ENCODE peak calls at places on chromosomes 6 and 20, in seven cellular contexts. One of them, this sample, is unnamed.

GRCh38 chr20:6976096-6976495 is 208.6 kb downstream of the BMP2 start:
- DNase-seq in fibroblast of mammary gland: no peak
- DNase-seq in left ventricle myocardium inferior: no peak
- DNase-seq in WTC11: no peak
- DNase-seq in RWPE1: no peak
- DNase-seq in omental fat pad: no peak
- DNase-seq in CD8-positive, alpha-beta T cell: no peak
- DNase-seq in this sample: no peak

GRCh38 chr6:33417127-33417902 is 592 bp downstream of the CUTA start:
- DNase-seq in fibroblast of mammary gland: peak; percentile 89
- DNase-seq in left ventricle myocardium inferior: no peak
- DNase-seq in CD8-positive, alpha-beta T cell: no peak
- DNase-seq in omental fat pad: no peak
- DNase-seq in RWPE1: peak; percentile 85
- DNase-seq in WTC11: no peak
- DNase-seq in this sample: no peak

GRCh38 chr6:79801362-79801761 is 146.0 kb downstream of the ELOVL4 start:
- DNase-seq in RWPE1: no peak
- DNase-seq in omental fat pad: no peak
- DNase-seq in left ventricle myocardium inferior: no peak
- DNase-seq in fibroblast of mammary gland: no peak
- DNase-seq in WTC11: no peak
- DNase-seq in CD8-positive, alpha-beta T cell: no peak
- DNase-seq in this sample: no peak

GRCh38 chr20:17611290-17611539 is 41.3 kb downstream of the DSTN start:
- DNase-seq in WTC11: no peak
- DNase-seq in omental fat pad: no peak
- DNase-seq in CD8-positive, alpha-beta T cell: no peak
- DNase-seq in RWPE1: no peak
- DNase-seq in fibroblast of mammary gland: no peak
- DNase-seq in left ventricle myocardium inferior: no peak
- DNase-seq in this sample: no peak

GRCh38 chr20:46920114-46920513 is 25.5 kb downstream of the EYA2 start:
- DNase-seq in RWPE1: no peak
- DNase-seq in fibroblast of mammary gland: no peak
- DNase-seq in omental fat pad: no peak
- DNase-seq in left ventricle myocardium inferior: no peak
- DNase-seq in WTC11: no peak
- DNase-seq in CD8-positive, alpha-beta T cell: no peak
- DNase-seq in this sample: no peak

GRCh38 chr6:47478233-47479155 is 905 bp downstream of the CD2AP start:
- DNase-seq in RWPE1: peak; percentile 40
- DNase-seq in omental fat pad: no peak
- DNase-seq in WTC11: no peak
- DNase-seq in fibroblast of mammary gland: peak; percentile 35
- DNase-seq in CD8-positive, alpha-beta T cell: no peak
- DNase-seq in left ventricle myocardium inferior: peak; percentile 17
- DNase-seq in this sample: no peak

GRCh38 chr6:32845381-32845884 is 1.6 kb upstream of the PSMB8 start:
- DNase-seq in left ventricle myocardium inferior: no peak
- DNase-seq in RWPE1: no peak
- DNase-seq in CD8-positive, alpha-beta T cell: peak; percentile 46
- DNase-seq in WTC11: no peak
- DNase-seq in omental fat pad: no peak
- DNase-seq in fibroblast of mammary gland: no peak
- DNase-seq in this sample: no peak

GRCh38 chr6:137851669-137852068 is 15.4 kb upstream of the TNFAIP3 start:
- DNase-seq in WTC11: no peak
- DNase-seq in CD8-positive, alpha-beta T cell: no peak
- DNase-seq in RWPE1: peak; percentile 45
- DNase-seq in left ventricle myocardium inferior: no peak
- DNase-seq in omental fat pad: no peak
- DNase-seq in fibroblast of mammary gland: no peak
- DNase-seq in this sample: no peak

GRCh38 chr6:104483225-104483834 is 376.4 kb downstream of the HACE1 start:
- DNase-seq in fibroblast of mammary gland: peak; percentile 48
- DNase-seq in WTC11: no peak
- DNase-seq in CD8-positive, alpha-beta T cell: no peak
- DNase-seq in RWPE1: peak; percentile 5
- DNase-seq in left ventricle myocardium inferior: no peak
- DNase-seq in omental fat pad: no peak
- DNase-seq in this sample: no peak

GRCh38 chr20:5549200-5549599 is 201.0 kb upstream of the SHLD1 start:
- DNase-seq in left ventricle myocardium inferior: no peak
- DNase-seq in RWPE1: no peak
- DNase-seq in omental fat pad: no peak
- DNase-seq in fibroblast of mammary gland: no peak
- DNase-seq in WTC11: no peak
- DNase-seq in CD8-positive, alpha-beta T cell: no peak
- DNase-seq in this sample: no peak

GRCh38 chr20:44540834-44541233 is 19.0 kb upstream of the SERINC3 start:
- DNase-seq in WTC11: no peak
- DNase-seq in RWPE1: peak; percentile 60
- DNase-seq in left ventricle myocardium inferior: no peak
- DNase-seq in fibroblast of mammary gland: peak; percentile 90
- DNase-seq in CD8-positive, alpha-beta T cell: no peak
- DNase-seq in omental fat pad: no peak
- DNase-seq in this sample: no peak

GRCh38 chr20:44884907-44885391 is 556 bp upstream of the YWHAB start:
- DNase-seq in WTC11: no peak
- DNase-seq in omental fat pad: no peak
- DNase-seq in left ventricle myocardium inferior: no peak
- DNase-seq in CD8-positive, alpha-beta T cell: no peak
- DNase-seq in RWPE1: no peak
- DNase-seq in fibroblast of mammary gland: no peak
- DNase-seq in this sample: no peak

GRCh38 chr20:47181056-47181862 is 175.2 kb downstream of the ZMYND8 start:
- DNase-seq in RWPE1: peak; percentile 96
- DNase-seq in left ventricle myocardium inferior: no peak
- DNase-seq in WTC11: peak; percentile 38
- DNase-seq in CD8-positive, alpha-beta T cell: no peak
- DNase-seq in omental fat pad: no peak
- DNase-seq in fibroblast of mammary gland: peak; percentile 82
- DNase-seq in this sample: no peak

GRCh38 chr20:41135187-41135887 is 2.0 kb upstream of the PLCG1 start:
- DNase-seq in WTC11: peak; percentile 73
- DNase-seq in CD8-positive, alpha-beta T cell: peak; percentile 56
- DNase-seq in left ventricle myocardium inferior: no peak
- DNase-seq in RWPE1: peak; percentile 67
- DNase-seq in fibroblast of mammary gland: peak; percentile 30
- DNase-seq in omental fat pad: no peak
- DNase-seq in this sample: no peak

GRCh38 chr6:26195376-26195923 is 108.2 kb downstream of the HFE start:
- DNase-seq in omental fat pad: no peak
- DNase-seq in RWPE1: peak; percentile 85
- DNase-seq in left ventricle myocardium inferior: peak; percentile 85
- DNase-seq in CD8-positive, alpha-beta T cell: peak; percentile 76
- DNase-seq in fibroblast of mammary gland: peak; percentile 92
- DNase-seq in WTC11: no peak
- DNase-seq in this sample: peak; percentile 87

DNA sequence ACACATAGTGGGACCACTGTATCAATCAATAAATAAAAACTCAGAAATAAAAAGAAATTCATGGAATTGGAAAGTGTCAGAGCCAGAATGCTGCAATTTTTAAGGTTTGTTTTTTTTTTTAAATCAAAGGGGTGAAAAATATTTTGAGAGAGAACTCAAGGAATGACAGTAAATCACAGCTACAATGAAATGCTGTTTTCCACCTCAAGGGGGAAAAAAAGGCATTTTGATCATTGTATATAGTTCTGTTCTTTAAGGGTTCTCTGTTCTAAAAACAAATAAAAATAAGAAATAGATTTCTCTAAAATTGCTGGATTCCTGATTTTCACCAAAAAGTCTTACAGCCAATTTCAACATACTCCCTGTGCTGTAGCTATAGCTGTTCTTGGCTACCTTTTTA is 24.5 kb downstream of the FAXC start:
- DNase-seq in omental fat pad: no peak
- DNase-seq in fibroblast of mammary gland: no peak
- DNase-seq in left ventricle myocardium inferior: no peak
- DNase-seq in RWPE1: no peak
- DNase-seq in CD8-positive, alpha-beta T cell: no peak
- DNase-seq in WTC11: no peak
- DNase-seq in this sample: no peak
- TF ChIP-seq CTCF in omental fat pad: no peak
- TF ChIP-seq CTCF in fibroblast of mammary gland: no peak
- TF ChIP-seq CTCF in left ventricle myocardium inferior: no peak
- TF ChIP-seq CTCF in RWPE1: no peak
- TF ChIP-seq CTCF in CD8-positive, alpha-beta T cell: no peak
- TF ChIP-seq CTCF in WTC11: no peak
- TF ChIP-seq CTCF in this sample: no peak

GRCh38 chr20:55667955-55668354 is 337.4 kb downstream of the CBLN4 start:
- DNase-seq in RWPE1: no peak
- DNase-seq in left ventricle myocardium inferior: no peak
- DNase-seq in CD8-positive, alpha-beta T cell: no peak
- DNase-seq in fibroblast of mammary gland: no peak
- DNase-seq in omental fat pad: no peak
- DNase-seq in WTC11: no peak
- DNase-seq in this sample: no peak
- TF ChIP-seq CTCF in RWPE1: no peak
- TF ChIP-seq CTCF in left ventricle myocardium inferior: no peak
- TF ChIP-seq CTCF in CD8-positive, alpha-beta T cell: no peak
- TF ChIP-seq CTCF in fibroblast of mammary gland: no peak
- TF ChIP-seq CTCF in omental fat pad: no peak
- TF ChIP-seq CTCF in WTC11: no peak
- TF ChIP-seq CTCF in this sample: no peak

GRCh38 chr6:118872318-118872717 is 21.6 kb upstream of the ASF1A start:
- DNase-seq in WTC11: no peak
- DNase-seq in omental fat pad: no peak
- DNase-seq in fibroblast of mammary gland: no peak
- DNase-seq in left ventricle myocardium inferior: no peak
- DNase-seq in CD8-positive, alpha-beta T cell: no peak
- DNase-seq in RWPE1: no peak
- DNase-seq in this sample: no peak
- TF ChIP-seq CTCF in WTC11: no peak
- TF ChIP-seq CTCF in omental fat pad: no peak
- TF ChIP-seq CTCF in fibroblast of mammary gland: no peak
- TF ChIP-seq CTCF in left ventricle myocardium inferior: no peak
- TF ChIP-seq CTCF in CD8-positive, alpha-beta T cell: no peak
- TF ChIP-seq CTCF in RWPE1: no peak
- TF ChIP-seq CTCF in this sample: no peak

DNA sequence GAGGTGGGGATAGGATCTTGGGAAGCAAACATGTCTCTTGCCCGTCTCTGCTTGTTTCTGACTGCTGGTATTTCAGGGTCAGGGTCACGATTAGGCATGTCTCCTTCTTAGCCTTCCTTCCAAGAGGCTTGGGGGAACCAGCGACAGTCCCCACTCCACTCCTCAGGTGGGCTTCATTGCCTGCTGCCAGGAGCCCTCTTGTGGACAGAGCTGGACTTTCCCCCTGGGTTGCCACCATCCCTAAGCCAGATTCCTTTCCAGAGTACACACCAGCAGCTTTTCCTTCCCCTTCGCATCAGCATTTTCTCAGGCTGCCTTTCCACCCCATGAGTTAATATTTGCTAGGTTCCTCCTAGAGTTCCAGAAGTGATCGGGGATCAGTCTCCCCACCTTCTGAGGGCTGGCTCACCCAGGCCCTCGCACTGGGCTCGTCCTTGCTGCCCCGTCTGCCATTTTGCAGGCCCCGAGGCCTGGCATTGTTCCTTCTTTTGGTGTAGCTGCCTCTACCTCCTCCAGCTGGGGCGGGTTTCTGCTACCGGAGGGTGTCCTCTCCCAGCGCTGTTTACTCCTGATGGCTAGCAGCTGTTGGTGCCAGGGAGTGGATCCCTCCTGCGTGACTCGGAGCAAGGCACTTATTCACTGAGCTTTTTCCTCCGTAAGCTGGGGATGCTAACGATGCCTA is 8.8 kb upstream of the C20orf144 start:
- DNase-seq in RWPE1: peak; percentile 85
- DNase-seq in left ventricle myocardium inferior: peak; percentile 47
- DNase-seq in WTC11: peak; percentile 82
- DNase-seq in fibroblast of mammary gland: peak; percentile 72
- DNase-seq in CD8-positive, alpha-beta T cell: peak; percentile 28
- DNase-seq in omental fat pad: no peak
- DNase-seq in this sample: no peak
- TF ChIP-seq CTCF in RWPE1: peak; percentile 93
- TF ChIP-seq CTCF in left ventricle myocardium inferior: peak; percentile 81
- TF ChIP-seq CTCF in WTC11: peak; percentile 65
- TF ChIP-seq CTCF in fibroblast of mammary gland: peak; percentile 96
- TF ChIP-seq CTCF in CD8-positive, alpha-beta T cell: peak; percentile 56
- TF ChIP-seq CTCF in omental fat pad: peak; percentile 59
- TF ChIP-seq CTCF in this sample: peak; percentile 91

GRCh38 chr20:37243076-37243936 is 18.3 kb downstream of the GHRH start:
- DNase-seq in omental fat pad: no peak
- DNase-seq in left ventricle myocardium inferior: no peak
- DNase-seq in WTC11: peak; percentile 56
- DNase-seq in fibroblast of mammary gland: no peak
- DNase-seq in CD8-positive, alpha-beta T cell: no peak
- DNase-seq in RWPE1: no peak
- DNase-seq in this sample: no peak
- TF ChIP-seq CTCF in omental fat pad: no peak
- TF ChIP-seq CTCF in left ventricle myocardium inferior: no peak
- TF ChIP-seq CTCF in WTC11: no peak
- TF ChIP-seq CTCF in fibroblast of mammary gland: no peak
- TF ChIP-seq CTCF in CD8-positive, alpha-beta T cell: no peak
- TF ChIP-seq CTCF in RWPE1: no peak
- TF ChIP-seq CTCF in this sample: no peak

GRCh38 chr6:27474672-27475071 is 1.8 kb upstream of the ZNF184 start:
- DNase-seq in omental fat pad: no peak
- DNase-seq in CD8-positive, alpha-beta T cell: no peak
- DNase-seq in RWPE1: no peak
- DNase-seq in fibroblast of mammary gland: no peak
- DNase-seq in left ventricle myocardium inferior: no peak
- DNase-seq in WTC11: no peak
- DNase-seq in this sample: no peak

GRCh38 chr6:27474172-27474465 is 1.2 kb upstream of the ZNF184 start:
- DNase-seq in left ventricle myocardium inferior: no peak
- DNase-seq in RWPE1: no peak
- DNase-seq in CD8-positive, alpha-beta T cell: no peak
- DNase-seq in fibroblast of mammary gland: no peak
- DNase-seq in WTC11: no peak
- DNase-seq in omental fat pad: no peak
- DNase-seq in this sample: no peak

GRCh38 chr6:27471365-27472115 is 1.4 kb downstream of the ZNF184 start:
- DNase-seq in RWPE1: no peak
- DNase-seq in left ventricle myocardium inferior: no peak
- DNase-seq in omental fat pad: no peak
- DNase-seq in fibroblast of mammary gland: no peak
- DNase-seq in WTC11: no peak
- DNase-seq in CD8-positive, alpha-beta T cell: no peak
- DNase-seq in this sample: no peak

GRCh38 chr6:27472182-27472616 is 706 bp downstream of the ZNF184 start:
- DNase-seq in WTC11: peak; percentile 49
- DNase-seq in fibroblast of mammary gland: peak; percentile 86
- DNase-seq in CD8-positive, alpha-beta T cell: peak; percentile 42
- DNase-seq in left ventricle myocardium inferior: peak; percentile 23
- DNase-seq in omental fat pad: peak; percentile 56
- DNase-seq in RWPE1: peak; percentile 46
- DNase-seq in this sample: no peak

GRCh38 chr6:27472617-27473400 is at the start of gene ZNF184:
- DNase-seq in RWPE1: peak; percentile 94
- DNase-seq in CD8-positive, alpha-beta T cell: peak; percentile 78
- DNase-seq in fibroblast of mammary gland: peak; percentile 97
- DNase-seq in omental fat pad: peak; percentile 66
- DNase-seq in WTC11: peak; percentile 96
- DNase-seq in left ventricle myocardium inferior: peak; percentile 94
- DNase-seq in this sample: peak; percentile 95
- TF ChIP-seq CTCF in RWPE1: no peak
- TF ChIP-seq CTCF in CD8-positive, alpha-beta T cell: no peak
- TF ChIP-seq CTCF in fibroblast of mammary gland: no peak
- TF ChIP-seq CTCF in omental fat pad: no peak
- TF ChIP-seq CTCF in WTC11: no peak
- TF ChIP-seq CTCF in left ventricle myocardium inferior: no peak
- TF ChIP-seq CTCF in this sample: no peak

GRCh38 chr6:15598273-15598778 is 64.5 kb downstream of the DTNBP1 start:
- DNase-seq in CD8-positive, alpha-beta T cell: no peak
- DNase-seq in WTC11: no peak
- DNase-seq in RWPE1: no peak
- DNase-seq in left ventricle myocardium inferior: no peak
- DNase-seq in omental fat pad: no peak
- DNase-seq in fibroblast of mammary gland: no peak
- DNase-seq in this sample: no peak
- TF ChIP-seq CTCF in CD8-positive, alpha-beta T cell: no peak
- TF ChIP-seq CTCF in WTC11: no peak
- TF ChIP-seq CTCF in RWPE1: no peak
- TF ChIP-seq CTCF in left ventricle myocardium inferior: no peak
- TF ChIP-seq CTCF in omental fat pad: no peak
- TF ChIP-seq CTCF in fibroblast of mammary gland: no peak
- TF ChIP-seq CTCF in this sample: no peak

This sample was measured in AG09319.